ENCODE peak calls at places on chromosomes 13 and 19, in five cellular contexts. P is aorta, L is iris pigment epithelial cell, S is hippocampal formation, E is HEK293T. Y is an unnamed sample.

GRCh38 chr19:2476451-2477140 is 669 bp downstream of the GADD45B start:
- DNase-seq in P (peak; percentile 89), L (peak; percentile 77), S (no peak), E (peak; percentile 38), Y (peak; percentile 55)

GRCh38 chr19:7083076-7083956 is 13.8 kb downstream of the ZNF557 start:
- DNase-seq in P (no peak), L (peak; percentile 38), S (no peak), E (no peak), Y (no peak)

GRCh38 chr19:46821512-46822359 is 28.9 kb downstream of the AP2S1 start:
- DNase-seq in P (no peak), L (no peak), S (no peak), E (no peak), Y (peak; percentile 45)

GRCh38 chr13:30191491-30192100 is 115.8 kb downstream of the KATNAL1 start:
- DNase-seq in P (no peak), L (peak; percentile 36), S (no peak), E (no peak), Y (no peak)

GRCh38 chr13:93819331-93819730 is 592.7 kb downstream of the GPC6 start:
- DNase-seq in P (no peak), L (no peak), S (no peak), E (no peak), Y (no peak)

GRCh38 chr19:3469638-3470499 is 10.5 kb downstream of the SMIM24 start:
- DNase-seq in P (no peak), L (no peak), S (no peak), E (no peak), Y (no peak)

GRCh38 chr13:76470991-76471390 is 415.2 kb downstream of the KCTD12 start:
- DNase-seq in P (no peak), L (no peak), S (no peak), E (no peak), Y (no peak)

GRCh38 chr13:98565726-98566577 is 11.0 kb downstream of the STK24 start:
- DNase-seq in P (peak; percentile 79), L (peak; percentile 40), S (no peak), E (no peak), Y (no peak)

GRCh38 chr19:46487802-46488445 is 7.7 kb downstream of the PNMA8B start:
- DNase-seq in P (peak; percentile 95), L (peak; percentile 59), S (peak; percentile 68), E (peak; percentile 84), Y (peak; percentile 76)

GRCh38 chr19:28472843-28473242 is 740.1 kb downstream of the UQCRFS1 start:
- DNase-seq in P (no peak), L (no peak), S (no peak), E (no peak), Y (no peak)

GRCh38 chr13:111511805-111512504 is 191.5 kb downstream of the TEX29 start:
- DNase-seq in P (no peak), L (no peak), S (no peak), E (no peak), Y (no peak)

GRCh38 chr13:98910501-98910951 is 67.3 kb downstream of the DOCK9 start:
- DNase-seq in P (no peak), L (peak; percentile 88), S (no peak), E (no peak), Y (no peak)